ENCODE peak calls at places on chromosome 14, in nine cellular contexts. One of them, this sample, is unnamed.

GRCh38 chr14:24430143-24430681 is 458 bp downstream of the KHNYN start:
- DNase-seq in AG10803: peak
- DNase-seq in mucosa of descending colon: peak
- DNase-seq in lower lobe of right lung: peak
- DNase-seq in CD8-positive, alpha-beta T cell: peak
- DNase-seq in cardiac fibroblast: peak
- DNase-seq in neuronal stem cell: peak
- DNase-seq in fibroblast of the aortic adventitia: peak
- DNase-seq in choroid plexus epithelial cell: peak
- DNase-seq in this sample: peak

GRCh38 chr14:21525571-21525970 is 575 bp downstream of the SALL2 start:
- DNase-seq in choroid plexus epithelial cell: peak
- DNase-seq in neuronal stem cell: no peak
- DNase-seq in fibroblast of the aortic adventitia: no peak
- DNase-seq in CD8-positive, alpha-beta T cell: no peak
- DNase-seq in AG10803: no peak
- DNase-seq in cardiac fibroblast: no peak
- DNase-seq in lower lobe of right lung: no peak
- DNase-seq in mucosa of descending colon: no peak
- DNase-seq in this sample: no peak

GRCh38 chr14:38627163-38627562 is 371.3 kb upstream of the CLEC14A start:
- DNase-seq in AG10803: no peak
- DNase-seq in neuronal stem cell: no peak
- DNase-seq in lower lobe of right lung: no peak
- DNase-seq in choroid plexus epithelial cell: no peak
- DNase-seq in fibroblast of the aortic adventitia: no peak
- DNase-seq in mucosa of descending colon: no peak
- DNase-seq in cardiac fibroblast: no peak
- DNase-seq in CD8-positive, alpha-beta T cell: no peak
- DNase-seq in this sample: no peak

GRCh38 chr14:57753821-57754220 is 112.1 kb downstream of the SLC35F4 start:
- DNase-seq in choroid plexus epithelial cell: no peak
- DNase-seq in CD8-positive, alpha-beta T cell: no peak
- DNase-seq in fibroblast of the aortic adventitia: no peak
- DNase-seq in cardiac fibroblast: no peak
- DNase-seq in lower lobe of right lung: no peak
- DNase-seq in neuronal stem cell: no peak
- DNase-seq in AG10803: no peak
- DNase-seq in mucosa of descending colon: no peak
- DNase-seq in this sample: no peak

GRCh38 chr14:101962503-101962874 is 1.9 kb upstream of the DYNC1H1 start:
- DNase-seq in neuronal stem cell: no peak
- DNase-seq in choroid plexus epithelial cell: peak
- DNase-seq in fibroblast of the aortic adventitia: peak
- DNase-seq in cardiac fibroblast: peak
- DNase-seq in mucosa of descending colon: peak
- DNase-seq in lower lobe of right lung: peak
- DNase-seq in CD8-positive, alpha-beta T cell: no peak
- DNase-seq in AG10803: peak
- DNase-seq in this sample: peak

GRCh38 chr14:64507376-64508156 is 3.0 kb downstream of the ZBTB1 start:
- DNase-seq in choroid plexus epithelial cell: peak
- DNase-seq in AG10803: no peak
- DNase-seq in cardiac fibroblast: peak
- DNase-seq in CD8-positive, alpha-beta T cell: peak
- DNase-seq in mucosa of descending colon: no peak
- DNase-seq in neuronal stem cell: no peak
- DNase-seq in fibroblast of the aortic adventitia: no peak
- DNase-seq in lower lobe of right lung: no peak
- DNase-seq in this sample: no peak

GRCh38 chr14:74620497-74620921 is 8.5 kb upstream of the LTBP2 start:
- DNase-seq in choroid plexus epithelial cell: peak
- DNase-seq in CD8-positive, alpha-beta T cell: peak
- DNase-seq in cardiac fibroblast: peak
- DNase-seq in fibroblast of the aortic adventitia: peak
- DNase-seq in neuronal stem cell: no peak
- DNase-seq in mucosa of descending colon: no peak
- DNase-seq in lower lobe of right lung: no peak
- DNase-seq in AG10803: peak
- DNase-seq in this sample: peak

GRCh38 chr14:96502621-96503251 is 554 bp downstream of the PAPOLA start:
- DNase-seq in fibroblast of the aortic adventitia: peak
- DNase-seq in mucosa of descending colon: peak
- DNase-seq in lower lobe of right lung: peak
- DNase-seq in AG10803: peak
- DNase-seq in cardiac fibroblast: peak
- DNase-seq in CD8-positive, alpha-beta T cell: peak
- DNase-seq in choroid plexus epithelial cell: peak
- DNase-seq in neuronal stem cell: peak
- DNase-seq in this sample: no peak

GRCh38 chr14:67569651-67570290 is 30.3 kb downstream of the PIGH start:
- DNase-seq in CD8-positive, alpha-beta T cell: no peak
- DNase-seq in mucosa of descending colon: no peak
- DNase-seq in choroid plexus epithelial cell: no peak
- DNase-seq in lower lobe of right lung: peak
- DNase-seq in AG10803: no peak
- DNase-seq in cardiac fibroblast: no peak
- DNase-seq in neuronal stem cell: no peak
- DNase-seq in fibroblast of the aortic adventitia: no peak
- DNase-seq in this sample: no peak

GRCh38 chr14:75725481-75725880 is 64.4 kb downstream of the TTLL5 start:
- DNase-seq in mucosa of descending colon: no peak
- DNase-seq in fibroblast of the aortic adventitia: no peak
- DNase-seq in cardiac fibroblast: peak
- DNase-seq in CD8-positive, alpha-beta T cell: no peak
- DNase-seq in lower lobe of right lung: no peak
- DNase-seq in neuronal stem cell: no peak
- DNase-seq in choroid plexus epithelial cell: no peak
- DNase-seq in AG10803: no peak
- DNase-seq in this sample: no peak

GRCh38 chr14:31842905-31843304 is 234.2 kb upstream of the ARHGAP5 start:
- DNase-seq in AG10803: peak
- DNase-seq in CD8-positive, alpha-beta T cell: no peak
- DNase-seq in fibroblast of the aortic adventitia: peak
- DNase-seq in cardiac fibroblast: peak
- DNase-seq in mucosa of descending colon: no peak
- DNase-seq in choroid plexus epithelial cell: peak
- DNase-seq in lower lobe of right lung: no peak
- DNase-seq in neuronal stem cell: no peak
- DNase-seq in this sample: peak

GRCh38 chr14:92877757-92878431 is 45.1 kb upstream of the CHGA start:
- DNase-seq in cardiac fibroblast: no peak
- DNase-seq in neuronal stem cell: peak
- DNase-seq in mucosa of descending colon: no peak
- DNase-seq in lower lobe of right lung: peak
- DNase-seq in CD8-positive, alpha-beta T cell: no peak
- DNase-seq in AG10803: peak
- DNase-seq in fibroblast of the aortic adventitia: peak
- DNase-seq in choroid plexus epithelial cell: peak
- DNase-seq in this sample: no peak

GRCh38 chr14:87133073-87133815 is 859.7 kb downstream of the GALC start:
- DNase-seq in choroid plexus epithelial cell: no peak
- DNase-seq in cardiac fibroblast: peak
- DNase-seq in mucosa of descending colon: no peak
- DNase-seq in fibroblast of the aortic adventitia: peak
- DNase-seq in lower lobe of right lung: no peak
- DNase-seq in AG10803: peak
- DNase-seq in CD8-positive, alpha-beta T cell: no peak
- DNase-seq in neuronal stem cell: no peak
- DNase-seq in this sample: peak

DNA sequence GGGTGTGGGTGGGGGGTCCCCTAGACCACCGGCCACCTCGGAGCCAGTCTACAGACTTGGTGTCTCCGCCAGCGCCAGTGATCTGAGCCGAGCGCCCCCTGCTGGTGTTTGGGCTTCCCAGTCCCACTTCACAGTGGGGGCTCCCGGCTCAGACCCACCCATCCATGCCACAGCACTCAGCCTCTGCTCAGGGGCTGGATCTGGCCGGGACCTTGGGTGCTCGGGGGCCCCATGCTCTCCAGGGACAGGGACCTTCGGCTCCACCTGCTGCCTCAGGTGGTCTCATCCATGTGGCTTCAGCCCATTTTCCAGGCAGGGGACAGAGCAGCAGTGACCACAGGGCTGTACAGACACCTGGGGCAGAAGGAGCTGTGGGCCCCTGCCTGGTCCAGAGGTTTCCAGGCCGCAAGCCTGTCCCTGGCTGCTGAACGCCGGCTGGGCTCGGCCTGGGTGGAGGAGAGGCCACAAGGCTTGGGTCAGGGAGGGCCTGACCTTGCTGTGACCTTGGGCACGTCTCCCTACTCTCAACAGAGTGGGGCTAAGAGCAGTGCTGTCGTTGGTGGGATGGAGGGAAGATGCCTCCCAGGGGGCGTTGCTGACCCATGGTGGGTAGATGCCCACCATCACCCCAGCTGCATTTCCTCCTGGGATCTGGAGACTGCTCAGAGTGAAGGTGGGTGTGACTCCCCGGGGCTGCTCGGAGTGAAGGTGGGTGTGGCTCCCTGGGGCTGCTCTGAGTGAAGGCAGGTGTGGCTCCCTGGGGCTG is 86.3 kb downstream of the KIF26A start:
- DNase-seq in choroid plexus epithelial cell: peak
- DNase-seq in lower lobe of right lung: peak
- DNase-seq in mucosa of descending colon: peak
- DNase-seq in AG10803: no peak
- DNase-seq in CD8-positive, alpha-beta T cell: peak
- DNase-seq in cardiac fibroblast: no peak
- DNase-seq in fibroblast of the aortic adventitia: no peak
- DNase-seq in neuronal stem cell: no peak
- DNase-seq in this sample: no peak
- H3K4me3 ChIP-seq in choroid plexus epithelial cell: no peak
- H3K4me3 ChIP-seq in lower lobe of right lung: peak
- H3K4me3 ChIP-seq in mucosa of descending colon: no peak
- H3K4me3 ChIP-seq in AG10803: no peak
- H3K4me3 ChIP-seq in CD8-positive, alpha-beta T cell: no peak
- H3K4me3 ChIP-seq in cardiac fibroblast: no peak
- H3K4me3 ChIP-seq in fibroblast of the aortic adventitia: no peak
- H3K4me3 ChIP-seq in neuronal stem cell: no peak
- H3K4me3 ChIP-seq in this sample: no peak

DNA sequence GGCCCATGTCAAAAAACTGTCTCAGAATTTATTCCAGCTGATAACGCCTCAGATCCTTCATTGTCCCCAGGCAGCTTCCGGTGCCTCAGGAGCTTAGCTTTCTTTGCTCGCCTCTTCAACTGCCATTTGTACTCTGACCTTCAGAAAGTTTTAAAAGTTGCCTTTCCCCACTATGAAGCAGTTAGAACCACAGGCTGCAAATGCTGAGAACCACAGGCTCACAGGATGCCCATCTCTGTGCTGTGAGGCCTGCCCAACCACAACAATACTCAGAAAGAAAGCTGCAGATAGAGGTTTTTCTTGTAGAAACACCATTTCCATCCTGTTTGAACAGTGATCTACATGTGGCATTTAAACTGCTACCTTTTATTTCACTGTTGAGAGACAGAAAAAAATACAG is 131.1 kb downstream of the PRKCH start:
- DNase-seq in lower lobe of right lung: no peak
- DNase-seq in CD8-positive, alpha-beta T cell: peak
- DNase-seq in cardiac fibroblast: no peak
- DNase-seq in AG10803: no peak
- DNase-seq in choroid plexus epithelial cell: no peak
- DNase-seq in mucosa of descending colon: no peak
- DNase-seq in neuronal stem cell: no peak
- DNase-seq in fibroblast of the aortic adventitia: no peak
- DNase-seq in this sample: no peak
- H3K4me3 ChIP-seq in lower lobe of right lung: no peak
- H3K4me3 ChIP-seq in CD8-positive, alpha-beta T cell: no peak
- H3K4me3 ChIP-seq in cardiac fibroblast: no peak
- H3K4me3 ChIP-seq in AG10803: no peak
- H3K4me3 ChIP-seq in choroid plexus epithelial cell: no peak
- H3K4me3 ChIP-seq in mucosa of descending colon: no peak
- H3K4me3 ChIP-seq in neuronal stem cell: no peak
- H3K4me3 ChIP-seq in fibroblast of the aortic adventitia: no peak
- H3K4me3 ChIP-seq in this sample: no peak

DNA sequence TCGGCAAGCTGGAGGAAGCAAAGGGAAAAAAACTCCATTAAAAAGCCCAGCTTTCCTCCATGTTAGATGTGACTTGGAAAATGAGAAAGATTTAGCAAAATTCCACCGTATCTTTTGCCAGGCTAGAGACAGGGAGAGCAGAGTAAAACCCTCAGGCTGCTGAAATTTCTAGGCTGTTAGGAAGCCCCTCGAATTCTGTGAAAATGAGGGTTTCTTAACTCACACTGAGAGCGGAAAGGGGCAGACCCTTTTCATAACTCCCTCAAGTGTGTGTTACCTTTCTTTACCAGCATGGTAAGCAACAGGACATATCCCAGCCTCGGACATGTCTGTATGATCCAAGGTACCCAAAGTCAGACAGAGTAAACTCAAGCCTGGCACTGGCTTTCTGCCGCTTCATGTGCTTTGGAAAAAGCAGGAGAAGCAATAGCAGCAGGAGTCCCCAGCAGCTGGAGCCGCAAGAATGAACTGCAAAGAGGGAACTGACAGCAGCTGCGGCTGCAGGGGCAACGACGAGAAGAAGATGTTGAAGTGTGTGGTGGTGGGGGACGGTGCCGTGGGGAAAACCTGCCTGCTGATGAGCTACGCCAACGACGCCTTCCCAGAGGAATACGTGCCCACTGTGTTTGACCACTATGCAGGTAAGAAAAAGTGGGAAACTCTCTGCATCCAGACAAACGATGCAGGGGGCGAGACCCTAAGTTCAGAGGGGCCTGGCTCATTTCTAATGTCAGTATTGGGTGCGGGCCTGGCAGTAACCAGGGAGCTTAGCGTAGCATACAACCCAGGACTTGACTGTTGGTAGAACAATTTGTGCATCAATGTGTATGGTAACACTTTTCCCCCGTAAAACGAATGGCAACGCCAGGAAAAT is at the start of gene RHOJ:
- DNase-seq in cardiac fibroblast: peak
- DNase-seq in lower lobe of right lung: no peak
- DNase-seq in neuronal stem cell: peak
- DNase-seq in CD8-positive, alpha-beta T cell: no peak
- DNase-seq in mucosa of descending colon: no peak
- DNase-seq in AG10803: no peak
- DNase-seq in fibroblast of the aortic adventitia: peak
- DNase-seq in choroid plexus epithelial cell: peak
- DNase-seq in this sample: no peak
- H3K4me3 ChIP-seq in cardiac fibroblast: peak
- H3K4me3 ChIP-seq in lower lobe of right lung: peak
- H3K4me3 ChIP-seq in neuronal stem cell: peak
- H3K4me3 ChIP-seq in CD8-positive, alpha-beta T cell: no peak
- H3K4me3 ChIP-seq in mucosa of descending colon: no peak
- H3K4me3 ChIP-seq in AG10803: peak
- H3K4me3 ChIP-seq in fibroblast of the aortic adventitia: peak
- H3K4me3 ChIP-seq in choroid plexus epithelial cell: peak
- H3K4me3 ChIP-seq in this sample: peak

GRCh38 chr14:103057372-103058208 is at the start of gene CDC42BPB:
- DNase-seq in CD8-positive, alpha-beta T cell: peak
- DNase-seq in choroid plexus epithelial cell: peak
- DNase-seq in lower lobe of right lung: peak
- DNase-seq in neuronal stem cell: peak
- DNase-seq in AG10803: peak
- DNase-seq in mucosa of descending colon: peak
- DNase-seq in cardiac fibroblast: peak
- DNase-seq in fibroblast of the aortic adventitia: peak
- DNase-seq in this sample: peak
- H3K4me3 ChIP-seq in CD8-positive, alpha-beta T cell: peak
- H3K4me3 ChIP-seq in choroid plexus epithelial cell: peak
- H3K4me3 ChIP-seq in lower lobe of right lung: peak
- H3K4me3 ChIP-seq in neuronal stem cell: peak
- H3K4me3 ChIP-seq in AG10803: peak
- H3K4me3 ChIP-seq in mucosa of descending colon: peak
- H3K4me3 ChIP-seq in cardiac fibroblast: peak
- H3K4me3 ChIP-seq in fibroblast of the aortic adventitia: peak
- H3K4me3 ChIP-seq in this sample: peak

This sample was measured in skeletal muscle cell.